ENCODE peak calls at places on chromosomes 16 and 17, in five cellular contexts. M is astrocyte, Y is right cardiac atrium, V is left ventricle myocardium inferior, B is hepatocyte. I is an unnamed sample.

GRCh38 chr16:50830698-50831097 is 88.8 kb downstream of the CYLD start:
- DNase-seq in M (no peak), B (no peak), V (no peak), Y (no peak), I (no peak)

GRCh38 chr17:17884281-17885028 is 47.7 kb upstream of the SREBF1 start:
- DNase-seq in M (no peak), V (no peak), Y (peak; percentile 15), B (no peak), I (no peak)

GRCh38 chr17:36850794-36851193 is 86.5 kb upstream of the LHX1 start:
- DNase-seq in B (no peak), V (no peak), M (peak; percentile 65), Y (no peak), I (no peak)

GRCh38 chr16:4261557-4262172 is 11.2 kb downstream of the TFAP4 start:
- DNase-seq in B (peak; percentile 66), Y (peak; percentile 73), V (no peak), M (peak; percentile 5), I (no peak)

GRCh38 chr16:21169249-21169981 is 10.9 kb downstream of the LDAF1 start:
- DNase-seq in B (no peak), M (peak; percentile 58), V (no peak), Y (no peak), I (no peak)

GRCh38 chr16:7835032-7835431 is 502.4 kb downstream of the RBFOX1 start:
- DNase-seq in B (no peak), M (no peak), Y (no peak), V (no peak), I (no peak)

GRCh38 chr17:47966079-47966519 is 4.8 kb upstream of the CDK5RAP3 start:
- DNase-seq in B (peak; percentile 81), M (no peak), Y (peak; percentile 69), V (no peak), I (no peak)

GRCh38 chr17:57908278-57908677 is 46.9 kb downstream of the CUEDC1 start:
- DNase-seq in M (no peak), B (no peak), V (no peak), Y (peak; percentile 5), I (no peak)

GRCh38 chr17:6913608-6914443 is 82.0 kb upstream of the ALOX12 start:
- DNase-seq in V (peak; percentile 79), M (peak; percentile 10), B (peak; percentile 59), Y (peak; percentile 92), I (peak; percentile 77)

GRCh38 chr17:34714475-34715410 is 135.4 kb downstream of the TMEM132E start:
- DNase-seq in Y (no peak), B (no peak), V (no peak), M (no peak), I (no peak)

GRCh38 chr17:36945959-36946725 is 2.6 kb upstream of the AATF start:
- DNase-seq in B (no peak), M (no peak), Y (no peak), V (no peak), I (no peak)

GRCh38 chr17:28655160-28655559 is 6.5 kb downstream of the SDF2 start:
- DNase-seq in M (no peak), B (no peak), V (no peak), Y (no peak), I (no peak)

GRCh38 chr17:74860229-74860998 is 729 bp upstream of the GRIN2C start:
- DNase-seq in Y (no peak), V (no peak), M (no peak), B (no peak), I (no peak)

GRCh38 chr16:1745900-1746692 is 25.2 kb downstream of the NME3 start:
- DNase-seq in M (peak; percentile 97), Y (no peak), B (no peak), V (no peak), I (no peak)

GRCh38 chr16:81804134-81804610 is 25.1 kb downstream of the PLCG2 start:
- DNase-seq in B (no peak), Y (no peak), V (no peak), M (no peak), I (no peak)
- H3K4me1 ChIP-seq in B (no peaks in the 10 kb centered on the region), Y (peaks cover 2% of the 10 kb centered on the region), V (no peaks in the 10 kb centered on the region), M (no peaks in the 10 kb centered on the region), I (no peaks in the 10 kb centered on the region)

DNA sequence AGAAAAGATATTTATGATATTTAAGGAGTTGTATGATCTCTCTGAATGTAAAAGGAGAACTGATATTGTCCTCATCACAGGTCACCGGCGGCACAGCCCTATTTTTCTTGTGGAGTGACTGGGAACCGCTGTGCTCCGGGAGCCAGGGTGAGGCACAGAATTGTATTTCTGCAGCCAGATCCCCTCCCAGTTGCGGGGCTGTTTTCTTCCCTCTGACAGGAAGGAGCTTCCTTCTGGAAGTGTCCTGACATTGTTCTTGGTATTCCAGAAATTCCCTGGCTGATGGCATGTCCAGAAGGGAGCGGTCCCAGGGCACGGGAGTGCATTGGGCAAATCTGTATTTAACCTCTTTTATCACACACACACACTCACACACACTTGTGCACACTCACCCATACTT is 268.6 kb upstream of the FOXF1 start:
- DNase-seq in V (no peak), B (no peak), Y (no peak), M (no peak), I (no peak)
- H3K9me3 ChIP-seq in V (peaks cover 8% of the 10 kb centered on the region), B (no peaks in the 10 kb centered on the region), Y (no peaks in the 10 kb centered on the region), M (no peaks in the 10 kb centered on the region), I (peaks cover 6% of the 10 kb centered on the region)

GRCh38 chr16:180101-180920 is at the start of gene HBQ1:
- DNase-seq in B (peak; percentile 66), M (no peak), Y (peak; percentile 64), V (peak; percentile 17), I (no peak)

GRCh38 chr16:177394-177822 is 928 bp downstream of the HBA1 start:
- DNase-seq in V (peak; percentile 29), M (no peak), Y (peak; percentile 57), B (peak; percentile 23), I (no peak)

GRCh38 chr16:179431-179830 is 828 bp upstream of the HBQ1 start:
- DNase-seq in Y (no peak), M (no peak), V (no peak), B (no peak), I (no peak)

GRCh38 chr16:175145-175949 is 1.1 kb upstream of the HBA1 start:
- DNase-seq in B (no peak), Y (no peak), M (no peak), V (no peak), I (no peak)

DNA sequence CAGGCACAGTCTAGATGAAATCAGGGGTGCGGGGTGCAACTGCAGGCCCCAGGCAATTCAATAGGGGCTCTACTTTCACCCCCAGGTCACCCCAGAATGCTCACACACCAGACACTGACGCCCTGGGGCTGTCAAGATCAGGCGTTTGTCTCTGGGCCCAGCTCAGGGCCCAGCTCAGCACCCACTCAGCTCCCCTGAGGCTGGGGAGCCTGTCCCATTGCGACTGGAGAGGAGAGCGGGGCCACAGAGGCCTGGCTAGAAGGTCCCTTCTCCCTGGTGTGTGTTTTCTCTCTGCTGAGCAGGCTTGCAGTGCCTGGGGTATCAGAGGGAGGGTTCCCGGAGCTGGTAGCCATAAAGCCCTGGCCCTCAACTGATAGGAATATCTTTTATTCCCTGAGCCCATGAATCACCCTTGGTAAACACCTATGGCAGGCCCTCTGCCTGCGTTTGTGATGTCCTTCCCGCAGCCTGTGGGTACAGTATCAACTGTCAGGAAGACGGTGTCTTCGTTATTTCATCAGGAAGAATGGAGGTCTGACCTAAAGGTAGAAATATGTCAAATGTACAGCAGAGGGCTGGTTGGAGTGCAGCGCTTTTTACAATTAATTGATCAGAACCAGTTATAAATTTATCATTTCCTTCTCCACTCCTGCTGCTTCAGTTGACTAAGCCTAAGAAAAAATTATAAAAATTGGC is 1.6 kb downstream of the HBA1 start:
- DNase-seq in M (no peak), V (no peak), Y (no peak), B (no peak), I (no peak)
- H3K27me3 ChIP-seq in M (peaks cover 38% of the 10 kb centered on the region), V (peaks cover 67% of the 10 kb centered on the region), Y (no peaks in the 10 kb centered on the region), B (peaks cover 43% of the 10 kb centered on the region), I (no peaks in the 10 kb centered on the region)

GRCh38 chr16:66510298-66510697 is 39.6 kb downstream of the TK2 start:
- DNase-seq in B (no peak), V (no peak), Y (no peak), M (no peak), I (peak; percentile 66)
- H3K4me1 ChIP-seq in B (no peaks in the 10 kb centered on the region), V (peaks cover 52% of the 10 kb centered on the region), Y (peaks cover 9% of the 10 kb centered on the region), M (peaks cover 39% of the 10 kb centered on the region), I (peaks cover 65% of the 10 kb centered on the region)

DNA sequence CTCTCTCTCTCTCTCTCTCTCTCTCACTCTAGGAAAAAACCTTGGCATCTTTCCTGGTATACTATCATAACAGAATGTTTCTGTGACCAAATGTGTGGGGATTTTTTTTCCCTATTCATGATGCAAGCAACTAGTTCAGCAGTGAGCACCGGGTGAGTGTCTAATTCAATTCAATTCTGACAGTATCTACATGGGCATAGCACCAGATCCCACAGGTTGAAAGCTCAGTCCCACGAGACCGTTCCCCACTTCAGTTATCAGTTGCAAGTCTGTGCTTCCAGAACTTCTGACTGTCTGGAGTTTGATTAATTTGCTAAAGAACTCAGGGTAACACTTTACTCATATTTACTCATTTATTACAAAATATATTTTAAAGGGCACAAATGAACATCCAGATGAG is 504.3 kb upstream of the CDH8 start:
- DNase-seq in V (no peak), M (no peak), B (peak; percentile 13), Y (no peak), I (no peak)
- H3K9me3 ChIP-seq in V (no peaks in the 10 kb centered on the region), M (peaks cover 3% of the 10 kb centered on the region), B (no peaks in the 10 kb centered on the region), Y (no peaks in the 10 kb centered on the region), I (no peaks in the 10 kb centered on the region)